ENCODE peak calls at places on chromosomes 3 and 15, in four cellular contexts. X is K562, D is SK-N-SH, F is GM12878. Y is an unnamed sample.

GRCh38 chr3:50242778-50243551 is 7.0 kb downstream of the GNAI2 start:
- DNase-seq in X (no peak), D (no peak), F (no peak), Y (peak)

GRCh38 chr3:171815977-171816595 is 5.8 kb upstream of the PLD1 start:
- DNase-seq in X (no peak), D (no peak), F (no peak), Y (no peak)

GRCh38 chr3:177144922-177145321 is 52.4 kb downstream of the TBL1XR1 start:
- DNase-seq in X (no peak), D (no peak), F (peak), Y (no peak)

GRCh38 chr3:183013074-183013473 is 32.7 kb upstream of the DCUN1D1 start:
- DNase-seq in X (no peak), D (no peak), F (no peak), Y (no peak)

GRCh38 chr15:100114526-100114925 is 227.2 kb downstream of the ADAMTS17 start:
- DNase-seq in X (no peak), D (no peak), F (no peak), Y (peak)

GRCh38 chr3:157376596-157377300 is 59.9 kb upstream of the PTX3 start:
- DNase-seq in X (no peak), D (no peak), F (no peak), Y (no peak)

GRCh38 chr15:91876187-91876586 is 22.7 kb downstream of the SLCO3A1 start:
- DNase-seq in X (no peak), D (no peak), F (no peak), Y (no peak)

GRCh38 chr3:117696871-117697270 is 987.3 kb downstream of the TUSC7 start:
- DNase-seq in X (no peak), D (peak), F (no peak), Y (no peak)

GRCh38 chr3:122092460-122093165 is 37.5 kb downstream of the CD86 start:
- DNase-seq in X (peak), D (no peak), F (no peak), Y (peak)

GRCh38 chr3:47766186-47766585 is 15.5 kb downstream of the SMARCC1 start:
- DNase-seq in X (no peak), D (no peak), F (no peak), Y (no peak)

GRCh38 chr3:47772788-47773187 is 8.9 kb downstream of the SMARCC1 start:
- DNase-seq in X (no peak), D (no peak), F (no peak), Y (no peak)

GRCh38 chr3:47772047-47772446 is 9.6 kb downstream of the SMARCC1 start:
- DNase-seq in X (no peak), D (no peak), F (no peak), Y (no peak)
- H2AFZ ChIP-seq in X (no peak), D (no peak), F (no peak), Y (no peak)

GRCh38 chr3:112302881-112303761 is 9.1 kb upstream of the SLC9C1 start:
- DNase-seq in X (no peak), D (no peak), F (no peak), Y (peak)

GRCh38 chr3:112302061-112302830 is 8.2 kb upstream of the SLC9C1 start:
- DNase-seq in X (peak), D (peak), F (no peak), Y (peak)

GRCh38 chr3:112306825-112307224 is 12.8 kb upstream of the SLC9C1 start:
- DNase-seq in X (no peak), D (no peak), F (no peak), Y (no peak)

GRCh38 chr3:112304611-112305010 is 10.6 kb upstream of the SLC9C1 start:
- DNase-seq in X (no peak), D (no peak), F (no peak), Y (peak)

GRCh38 chr3:112303811-112304325 is 9.9 kb upstream of the SLC9C1 start:
- DNase-seq in X (no peak), D (no peak), F (no peak), Y (peak)
- TF ChIP-seq RCOR1 in X (no peak), D (no peak), F (no peak), Y (no peak)

GRCh38 chr3:71309342-71309741 is 274.2 kb downstream of the FOXP1 start:
- DNase-seq in X (no peak), D (no peak), F (no peak), Y (no peak)
- TF ChIP-seq MXI1 in X (no peak), D (no peak), F (no peak), Y (no peak)

GRCh38 chr15:41827880-41828746 is at the start of gene JMJD7:
- DNase-seq in X (peak), D (peak), F (peak), Y (peak)
- H2AFZ ChIP-seq in X (peak), D (peak), F (peak), Y (peak)

GRCh38 chr3:65796676-65797075 is 242.0 kb downstream of the MAGI1 start:
- DNase-seq in X (no peak), D (no peak), F (no peak), Y (no peak)
- TF ChIP-seq RCOR1 in X (no peak), D (no peak), F (no peak), Y (no peak)

GRCh38 chr3:101701696-101702634 is 15.4 kb upstream of the RPL24 start:
- DNase-seq in X (no peak), D (no peak), F (no peak), Y (no peak)
- TF ChIP-seq MXI1 in X (no peak), D (no peak), F (no peak), Y (no peak)

Y was measured in IMR-90.